ENCODE peak calls at places on chromosome 7, in seven cellular contexts. U is AG10803; R is stimulated activated CD8-positive, alpha-beta memory T cell treated with anti-CD3 and anti-CD28 coated beads, Interleukin-7, amount 100 ng/mL, for 1 hour; J is GOT3; W is activated T-helper 9 cell treated with anti-CD3 and anti-CD28 coated beads, Interleukin-2, amount 50 U/mL, for 16 hours; Z is activated T-cell treated with anti-CD3 and anti-CD28 coated beads for 48 hours; S is fibroblast of the conjunctiva. O is an unnamed sample.

GRCh38 chr7:30371321-30371720 is 86.9 kb downstream of the ZNRF2 start:
- DNase-seq in R (no peak), W (no peak), U (no peak), Z (no peak), S (no peak), J (no peak), O (no peak)

GRCh38 chr7:87113077-87113476 is 39.2 kb upstream of the DMTF1 start:
- DNase-seq in W (no peak), J (no peak), R (no peak), Z (no peak), S (no peak), U (peak), O (no peak)

GRCh38 chr7:484365-485101 is 35.1 kb downstream of the PDGFA start:
- DNase-seq in J (no peak), Z (no peak), U (no peak), W (no peak), S (no peak), R (no peak), O (no peak)

GRCh38 chr7:55574062-55574717 is 1.9 kb upstream of the VOPP1 start:
- DNase-seq in U (peak), R (no peak), W (no peak), S (no peak), Z (no peak), J (no peak), O (no peak)

GRCh38 chr7:151131622-151132293 is 35.7 kb downstream of the GBX1 start:
- DNase-seq in W (no peak), J (no peak), Z (no peak), S (no peak), R (no peak), U (no peak), O (peak)

GRCh38 chr7:101124376-101125056 is 2.4 kb upstream of the SERPINE1 start:
- DNase-seq in U (peak), Z (no peak), J (peak), W (no peak), S (peak), R (no peak), O (peak)

GRCh38 chr7:50920031-50920635 is 137.4 kb upstream of the GRB10 start:
- DNase-seq in S (no peak), W (no peak), J (no peak), R (no peak), U (no peak), Z (no peak), O (no peak)

GRCh38 chr7:142776206-142776844 is 5.6 kb downstream of the PRSS2 start:
- DNase-seq in W (no peak), J (no peak), R (no peak), S (no peak), Z (no peak), U (peak), O (no peak)

GRCh38 chr7:152667900-152668440 is 8.0 kb downstream of the XRCC2 start:
- DNase-seq in J (no peak), Z (no peak), W (no peak), S (no peak), R (no peak), U (no peak), O (no peak)

GRCh38 chr7:105963038-105963667 is at the start of gene CDHR3:
- DNase-seq in J (no peak), W (no peak), U (no peak), Z (no peak), R (no peak), S (no peak), O (no peak)

GRCh38 chr7:27148776-27149641 is 1.4 kb upstream of the HOXA6 start:
- DNase-seq in J (no peak), R (no peak), U (peak), Z (no peak), S (no peak), W (no peak), O (no peak)

GRCh38 chr7:101564778-101565211 is 64.3 kb downstream of the MYL10 start:
- DNase-seq in W (no peak), R (no peak), U (no peak), J (no peak), Z (no peak), S (no peak), O (no peak)

GRCh38 chr7:19773361-19773760 is at the start of gene TMEM196:
- DNase-seq in U (no peak), J (no peak), S (no peak), W (no peak), Z (no peak), R (no peak), O (no peak)

GRCh38 chr7:25522727-25523126 is 294.4 kb upstream of the NPVF start:
- DNase-seq in J (no peak), S (no peak), R (no peak), Z (no peak), W (no peak), U (no peak), O (no peak)

GRCh38 chr7:106223156-106223555 is 61.6 kb downstream of the NAMPT start:
- DNase-seq in S (no peak), R (no peak), J (no peak), U (no peak), W (no peak), Z (no peak), O (no peak)

GRCh38 chr7:112596260-112596659 is 115.5 kb downstream of the LSMEM1 start:
- DNase-seq in J (no peak), R (no peak), Z (no peak), U (peak), W (no peak), S (peak), O (peak)

GRCh38 chr7:156612930-156613329 is 27.6 kb upstream of the RNF32 start:
- DNase-seq in S (no peak), R (peak), J (no peak), U (no peak), W (peak), Z (peak), O (no peak)

GRCh38 chr7:50801907-50802306 is 19.2 kb upstream of the GRB10 start:
- DNase-seq in Z (no peak), W (no peak), S (no peak), R (no peak), J (no peak), U (no peak), O (no peak)

GRCh38 chr7:140201393-140201792 is 24.6 kb upstream of the KDM7A start:
- DNase-seq in R (no peak), U (no peak), J (no peak), Z (no peak), S (no peak), W (no peak), O (no peak)